ENCODE peak calls at places on chromosomes 6 and 20, in eight cellular contexts. One of them, this sample, is unnamed.
A peak's percentile ranks its signal among the peaks of the same experiment; 100 is the strongest.

GRCh38 chr6:25312034-25312620 is 33.0 kb downstream of the CARMIL1 start:
- DNase-seq in tibial nerve: no peak
- DNase-seq in adrenal gland: no peak
- DNase-seq in stomach: no peak
- DNase-seq in A549: peak; percentile 51
- DNase-seq in uterus: no peak
- DNase-seq in breast epithelium: no peak
- DNase-seq in endothelial cell of umbilical vein: peak; percentile 15
- DNase-seq in this sample: no peak

GRCh38 chr20:37362821-37363220 is 16.9 kb downstream of the SRC start:
- DNase-seq in tibial nerve: no peak
- DNase-seq in adrenal gland: no peak
- DNase-seq in stomach: no peak
- DNase-seq in A549: no peak
- DNase-seq in uterus: no peak
- DNase-seq in breast epithelium: no peak
- DNase-seq in endothelial cell of umbilical vein: no peak
- DNase-seq in this sample: no peak

GRCh38 chr6:36343109-36343508 is 6.4 kb upstream of the BNIP5 start:
- DNase-seq in tibial nerve: no peak
- DNase-seq in adrenal gland: no peak
- DNase-seq in stomach: no peak
- DNase-seq in A549: no peak
- DNase-seq in uterus: no peak
- DNase-seq in breast epithelium: no peak
- DNase-seq in endothelial cell of umbilical vein: no peak
- DNase-seq in this sample: no peak

GRCh38 chr20:31740208-31740607 is 1.1 kb downstream of the TPX2 start:
- DNase-seq in tibial nerve: no peak
- DNase-seq in adrenal gland: no peak
- DNase-seq in stomach: no peak
- DNase-seq in A549: no peak
- DNase-seq in uterus: no peak
- DNase-seq in breast epithelium: no peak
- DNase-seq in endothelial cell of umbilical vein: peak; percentile 51
- DNase-seq in this sample: no peak

GRCh38 chr6:1720620-1721322 is 111.1 kb downstream of the FOXC1 start:
- DNase-seq in tibial nerve: no peak
- DNase-seq in adrenal gland: no peak
- DNase-seq in stomach: no peak
- DNase-seq in A549: no peak
- DNase-seq in uterus: no peak
- DNase-seq in breast epithelium: no peak
- DNase-seq in endothelial cell of umbilical vein: no peak
- DNase-seq in this sample: no peak

GRCh38 chr6:49550413-49551125 is at the start of gene C6orf141:
- DNase-seq in tibial nerve: no peak
- DNase-seq in adrenal gland: no peak
- DNase-seq in stomach: peak; percentile 31
- DNase-seq in A549: peak; percentile 65
- DNase-seq in uterus: no peak
- DNase-seq in breast epithelium: peak; percentile 63
- DNase-seq in endothelial cell of umbilical vein: peak; percentile 24
- DNase-seq in this sample: peak; percentile 63

GRCh38 chr6:158039571-158040050 is 57.9 kb downstream of the SYNJ2 start:
- DNase-seq in tibial nerve: no peak
- DNase-seq in adrenal gland: no peak
- DNase-seq in stomach: no peak
- DNase-seq in A549: peak; percentile 68
- DNase-seq in uterus: no peak
- DNase-seq in breast epithelium: no peak
- DNase-seq in endothelial cell of umbilical vein: no peak
- DNase-seq in this sample: peak; percentile 58

GRCh38 chr6:149830731-149831379 is 33.3 kb downstream of the LRP11 start:
- DNase-seq in tibial nerve: no peak
- DNase-seq in adrenal gland: no peak
- DNase-seq in stomach: no peak
- DNase-seq in A549: no peak
- DNase-seq in uterus: no peak
- DNase-seq in breast epithelium: no peak
- DNase-seq in endothelial cell of umbilical vein: no peak
- DNase-seq in this sample: no peak

GRCh38 chr20:63678071-63678470 is 18.4 kb upstream of the TNFRSF6B start:
- DNase-seq in tibial nerve: no peak
- DNase-seq in adrenal gland: no peak
- DNase-seq in stomach: no peak
- DNase-seq in A549: no peak
- DNase-seq in uterus: no peak
- DNase-seq in breast epithelium: no peak
- DNase-seq in endothelial cell of umbilical vein: no peak
- DNase-seq in this sample: no peak

GRCh38 chr6:10193321-10193720 is 221.6 kb downstream of the TFAP2A start:
- DNase-seq in tibial nerve: no peak
- DNase-seq in adrenal gland: no peak
- DNase-seq in stomach: no peak
- DNase-seq in A549: no peak
- DNase-seq in uterus: no peak
- DNase-seq in breast epithelium: no peak
- DNase-seq in endothelial cell of umbilical vein: no peak
- DNase-seq in this sample: no peak

GRCh38 chr20:46272389-46273047 is 35.8 kb downstream of the CDH22 start:
- DNase-seq in tibial nerve: no peak
- DNase-seq in adrenal gland: no peak
- DNase-seq in stomach: no peak
- DNase-seq in A549: no peak
- DNase-seq in uterus: no peak
- DNase-seq in breast epithelium: no peak
- DNase-seq in endothelial cell of umbilical vein: no peak
- DNase-seq in this sample: no peak

GRCh38 chr6:154937306-154938244 is 57.5 kb upstream of the TIAM2 start:
- DNase-seq in tibial nerve: no peak
- DNase-seq in adrenal gland: no peak
- DNase-seq in stomach: no peak
- DNase-seq in A549: no peak
- DNase-seq in uterus: no peak
- DNase-seq in breast epithelium: no peak
- DNase-seq in endothelial cell of umbilical vein: peak; percentile 59
- DNase-seq in this sample: no peak

GRCh38 chr6:26170181-26170580 is 83.0 kb downstream of the HFE start:
- DNase-seq in tibial nerve: no peak
- DNase-seq in adrenal gland: no peak
- DNase-seq in stomach: no peak
- DNase-seq in A549: no peak
- DNase-seq in uterus: no peak
- DNase-seq in breast epithelium: no peak
- DNase-seq in endothelial cell of umbilical vein: no peak
- DNase-seq in this sample: no peak

GRCh38 chr6:35185302-35185681 is 28.5 kb upstream of the SCUBE3 start:
- DNase-seq in tibial nerve: no peak
- DNase-seq in adrenal gland: peak; percentile 46
- DNase-seq in stomach: peak; percentile 28
- DNase-seq in A549: peak; percentile 63
- DNase-seq in uterus: no peak
- DNase-seq in breast epithelium: no peak
- DNase-seq in endothelial cell of umbilical vein: no peak
- DNase-seq in this sample: no peak

GRCh38 chr20:10093087-10093591 is 58.4 kb downstream of the ANKEF1 start:
- DNase-seq in tibial nerve: no peak
- DNase-seq in adrenal gland: peak; percentile 4
- DNase-seq in stomach: no peak
- DNase-seq in A549: peak; percentile 81
- DNase-seq in uterus: no peak
- DNase-seq in breast epithelium: no peak
- DNase-seq in endothelial cell of umbilical vein: no peak
- DNase-seq in this sample: no peak

GRCh38 chr6:36249010-36249409 is 20.9 kb upstream of the PNPLA1 start:
- DNase-seq in tibial nerve: no peak
- DNase-seq in adrenal gland: no peak
- DNase-seq in stomach: no peak
- DNase-seq in A549: no peak
- DNase-seq in uterus: no peak
- DNase-seq in breast epithelium: no peak
- DNase-seq in endothelial cell of umbilical vein: peak; percentile 84
- DNase-seq in this sample: no peak

GRCh38 chr6:119985952-119986736 is 636.6 kb upstream of the MAN1A1 start:
- DNase-seq in tibial nerve: no peak
- DNase-seq in adrenal gland: no peak
- DNase-seq in stomach: no peak
- DNase-seq in A549: no peak
- DNase-seq in uterus: no peak
- DNase-seq in breast epithelium: no peak
- DNase-seq in endothelial cell of umbilical vein: no peak
- DNase-seq in this sample: no peak

GRCh38 chr6:31729979-31730630 is 1.0 kb upstream of the DDAH2 start:
- DNase-seq in tibial nerve: peak; percentile 92
- DNase-seq in adrenal gland: peak; percentile 85
- DNase-seq in stomach: peak; percentile 83
- DNase-seq in A549: peak; percentile 81
- DNase-seq in uterus: peak; percentile 94
- DNase-seq in breast epithelium: peak; percentile 73
- DNase-seq in endothelial cell of umbilical vein: peak; percentile 94
- DNase-seq in this sample: peak; percentile 96

GRCh38 chr20:32672982-32673727 is 586 bp downstream of the C20orf203 start:
- DNase-seq in tibial nerve: no peak
- DNase-seq in adrenal gland: no peak
- DNase-seq in stomach: no peak
- DNase-seq in A549: no peak
- DNase-seq in uterus: no peak
- DNase-seq in breast epithelium: no peak
- DNase-seq in endothelial cell of umbilical vein: no peak
- DNase-seq in this sample: no peak

DNA sequence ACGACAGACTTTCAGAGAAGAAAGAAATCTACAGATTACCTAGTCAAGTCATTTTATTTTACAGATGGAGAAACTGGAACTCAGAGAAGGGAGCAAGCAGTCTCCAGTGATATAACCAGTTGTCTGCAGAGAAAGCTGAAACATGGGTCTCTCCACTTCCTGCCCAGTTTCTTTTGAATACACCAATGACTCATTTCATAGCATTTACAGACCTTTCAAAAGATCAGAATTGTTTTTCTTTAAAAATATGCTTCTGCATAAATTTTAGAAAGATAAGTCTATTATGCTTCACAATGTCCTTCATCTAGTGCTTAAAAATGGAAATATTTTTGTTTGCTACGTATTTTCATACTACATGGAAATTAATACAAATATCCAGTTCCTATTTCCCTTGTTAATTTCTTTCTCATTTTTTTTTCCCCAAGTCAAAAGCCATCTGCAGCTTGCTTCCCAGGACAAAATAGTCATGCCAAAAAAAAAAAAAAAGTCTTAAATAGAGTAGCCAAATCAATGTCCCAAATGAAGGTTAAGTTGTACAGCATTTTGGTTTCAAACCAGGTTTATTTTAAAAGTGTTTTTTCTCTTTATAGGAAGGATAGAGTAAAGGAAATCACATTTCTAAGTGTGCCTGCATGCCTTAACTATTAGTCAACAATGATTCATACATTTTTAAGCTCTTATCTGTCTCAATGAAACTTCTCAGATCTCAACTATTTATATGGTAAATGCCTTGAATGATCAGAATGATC is 36.9 kb downstream of the ARHGAP18 start:
- DNase-seq in tibial nerve: no peak
- DNase-seq in adrenal gland: peak; percentile 37
- DNase-seq in stomach: no peak
- DNase-seq in A549: peak; percentile 45
- DNase-seq in uterus: no peak
- DNase-seq in breast epithelium: no peak
- DNase-seq in endothelial cell of umbilical vein: peak; percentile 88
- DNase-seq in this sample: no peak
- TF ChIP-seq POLR2A in tibial nerve: no peak
- TF ChIP-seq POLR2A in adrenal gland: peak; percentile 16
- TF ChIP-seq POLR2A in stomach: no peak
- TF ChIP-seq POLR2A in A549: no peak
- TF ChIP-seq POLR2A in uterus: no peak
- TF ChIP-seq POLR2A in breast epithelium: no peak
- TF ChIP-seq POLR2A in endothelial cell of umbilical vein: no peak
- TF ChIP-seq POLR2A in this sample: no peak

DNA sequence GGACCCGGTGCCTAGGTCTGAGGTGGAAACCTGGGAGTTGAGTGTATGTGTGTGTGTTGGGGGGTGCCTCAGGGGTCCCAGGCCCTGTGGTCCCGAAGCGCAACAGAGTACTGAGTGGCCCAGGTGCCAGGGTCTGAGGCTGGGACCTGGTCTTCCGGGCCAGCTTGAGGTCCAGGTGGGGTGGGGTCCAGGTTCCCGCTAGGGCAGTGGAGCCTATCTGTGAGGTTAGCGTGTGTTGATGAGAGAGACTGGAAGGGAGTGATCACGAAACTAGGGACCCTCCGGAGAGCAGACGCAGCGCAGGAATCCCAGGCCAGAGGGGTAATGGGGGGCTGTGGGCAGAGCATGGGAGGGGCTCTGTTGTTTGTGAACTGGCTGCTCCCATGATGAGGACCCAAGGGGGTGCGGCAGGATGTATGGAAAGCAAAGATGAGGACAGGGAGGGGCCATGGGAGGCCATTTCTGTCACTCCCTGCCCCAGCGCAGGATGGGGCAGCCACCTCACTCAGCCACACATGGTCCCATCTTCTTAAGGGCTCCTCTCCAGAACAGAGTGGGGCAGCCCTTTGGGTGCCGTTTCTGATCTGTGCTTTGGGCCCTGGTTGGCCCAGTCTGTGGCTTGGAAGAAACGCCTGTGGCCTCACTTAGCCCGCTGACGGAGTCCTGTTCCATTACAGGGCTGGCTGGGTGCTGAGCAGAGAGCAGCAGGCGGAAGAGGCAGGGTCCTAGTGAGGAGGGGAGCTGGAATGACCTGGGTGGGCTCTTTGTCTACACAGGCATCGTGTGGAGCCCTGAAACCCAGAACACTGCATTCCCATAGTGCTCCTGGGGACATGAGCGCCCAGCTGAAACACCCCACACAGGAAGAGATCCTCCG is 872 bp downstream of the HSPA12B start:
- DNase-seq in tibial nerve: no peak
- DNase-seq in adrenal gland: no peak
- DNase-seq in stomach: no peak
- DNase-seq in A549: no peak
- DNase-seq in uterus: no peak
- DNase-seq in breast epithelium: no peak
- DNase-seq in endothelial cell of umbilical vein: no peak
- DNase-seq in this sample: no peak
- H3K4me3 ChIP-seq in tibial nerve: peak overlapping the region; percentile 30
- H3K4me3 ChIP-seq in adrenal gland: peak overlapping the region; percentile 38
- H3K4me3 ChIP-seq in stomach: peak overlapping the region; percentile 33
- H3K4me3 ChIP-seq in A549: no peak overlapping the region
- H3K4me3 ChIP-seq in uterus: peak overlapping the region; percentile 26
- H3K4me3 ChIP-seq in breast epithelium: peak overlapping the region; percentile 47
- H3K4me3 ChIP-seq in endothelial cell of umbilical vein: peak overlapping the region; percentile 42
- H3K4me3 ChIP-seq in this sample: peak overlapping the region; percentile 50

GRCh38 chr20:45211569-45212474 is 5.0 kb downstream of the SEMG1 start:
- DNase-seq in tibial nerve: no peak
- DNase-seq in adrenal gland: no peak
- DNase-seq in stomach: no peak
- DNase-seq in A549: no peak
- DNase-seq in uterus: no peak
- DNase-seq in breast epithelium: no peak
- DNase-seq in endothelial cell of umbilical vein: no peak
- DNase-seq in this sample: no peak
- H3K27ac ChIP-seq in tibial nerve: no peak overlapping the region
- H3K27ac ChIP-seq in adrenal gland: no peak overlapping the region
- H3K27ac ChIP-seq in stomach: no peak overlapping the region
- H3K27ac ChIP-seq in A549: no peak overlapping the region
- H3K27ac ChIP-seq in uterus: no peak overlapping the region
- H3K27ac ChIP-seq in breast epithelium: no peak overlapping the region
- H3K27ac ChIP-seq in endothelial cell of umbilical vein: no peak overlapping the region
- H3K27ac ChIP-seq in this sample: no peak overlapping the region

GRCh38 chr6:30494275-30494990 is 5.1 kb downstream of the HLA-E start:
- DNase-seq in tibial nerve: no peak
- DNase-seq in adrenal gland: no peak
- DNase-seq in stomach: no peak
- DNase-seq in A549: no peak
- DNase-seq in uterus: no peak
- DNase-seq in breast epithelium: no peak
- DNase-seq in endothelial cell of umbilical vein: peak; percentile 27
- DNase-seq in this sample: peak; percentile 26
- TF ChIP-seq POLR2A in tibial nerve: no peak
- TF ChIP-seq POLR2A in adrenal gland: no peak
- TF ChIP-seq POLR2A in stomach: no peak
- TF ChIP-seq POLR2A in A549: no peak
- TF ChIP-seq POLR2A in uterus: no peak
- TF ChIP-seq POLR2A in breast epithelium: no peak
- TF ChIP-seq POLR2A in endothelial cell of umbilical vein: no peak
- TF ChIP-seq POLR2A in this sample: no peak